ENCODE peak calls at places on chromosomes 5 and 9, in eight cellular contexts. W, M, P, F, K, U, O and G are unnamed samples. For H3K9me3 and H3K4me1, the result is how much of the 10 kb centered on the place peaks cover.

GRCh38 chr5:113510836-113511451 is 2.5 kb upstream of the YTHDC2 start:
- DNase-seq in F (no peak), K (no peak), U (no peak), P (no peak), M (no peak), O (no peak), W (no peak), G (no peak)

GRCh38 chr5:32522429-32523143 is 62.8 kb upstream of the SUB1 start:
- DNase-seq in U (no peak), K (peak), W (peak), M (peak), F (no peak), P (no peak), O (no peak), G (no peak)

GRCh38 chr5:123665822-123666371 is 153.9 kb downstream of the CSNK1G3 start:
- DNase-seq in W (no peak), P (no peak), K (no peak), O (no peak), M (no peak), U (no peak), F (no peak), G (no peak)

GRCh38 chr5:58937031-58937681 is 354.3 kb downstream of the RAB3C start:
- DNase-seq in F (no peak), M (no peak), W (no peak), U (peak), K (no peak), P (no peak), O (no peak), G (no peak)

GRCh38 chr9:33686942-33687341 is 108.4 kb upstream of the PRSS3 start:
- DNase-seq in O (no peak), P (no peak), M (no peak), W (no peak), F (no peak), U (no peak), K (no peak), G (no peak)

GRCh38 chr5:10662661-10663245 is 98.3 kb downstream of the DAP start:
- DNase-seq in M (no peak), W (no peak), K (no peak), P (no peak), O (no peak), F (no peak), U (no peak), G (no peak)

GRCh38 chr5:122311400-122311887 is 593 bp upstream of the SNCAIP start:
- DNase-seq in M (no peak), O (no peak), K (no peak), P (peak), W (no peak), U (peak), F (no peak), G (no peak)

GRCh38 chr9:95980262-95981125 is 105.0 kb downstream of the ERCC6L2 start:
- DNase-seq in U (no peak), K (no peak), P (no peak), M (no peak), O (no peak), W (no peak), F (no peak), G (no peak)

GRCh38 chr9:77851862-77852602 is 179.6 kb downstream of the GNAQ start:
- DNase-seq in W (no peak), U (no peak), M (no peak), O (no peak), K (no peak), P (no peak), F (no peak), G (no peak)

GRCh38 chr5:73948720-73949119 is 322.7 kb downstream of the ARHGEF28 start:
- DNase-seq in P (peak), O (no peak), M (peak), F (no peak), U (no peak), K (no peak), W (no peak), G (no peak)

DNA sequence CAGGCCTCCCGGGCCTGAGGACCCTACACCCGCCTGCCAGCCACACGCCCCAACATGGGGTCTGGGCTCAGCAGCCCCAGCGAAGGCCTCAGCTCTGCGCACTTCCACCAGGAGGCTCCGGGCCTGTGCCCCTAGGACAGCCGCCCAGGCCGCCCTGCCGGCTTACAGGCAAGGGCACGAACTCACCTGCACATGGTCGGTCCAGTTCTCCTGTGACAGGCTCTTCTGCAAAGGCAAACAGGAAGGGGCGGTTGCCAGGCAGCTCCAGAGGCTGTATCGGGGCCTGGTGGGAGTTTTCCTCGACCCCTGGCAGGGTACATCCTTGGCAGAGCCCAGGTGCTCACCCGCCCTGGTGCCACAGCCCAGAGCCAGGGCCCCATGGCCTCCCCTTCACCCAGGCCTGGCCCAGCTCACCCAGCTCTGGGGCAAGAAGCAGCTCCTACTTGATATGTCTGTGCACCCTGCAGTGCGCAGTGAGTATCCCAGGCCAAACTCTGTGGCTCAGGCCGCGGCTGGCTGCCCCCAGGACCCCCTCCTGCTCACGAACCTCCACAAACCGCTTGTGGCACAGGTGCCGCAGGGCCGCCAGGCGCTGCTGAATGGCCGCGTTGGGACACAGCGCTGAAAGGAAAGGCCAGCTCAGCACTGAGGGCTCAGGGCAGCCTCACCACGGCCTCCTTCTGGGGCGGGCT is 52.2 kb upstream of the NRARP start:
- DNase-seq in K (no peak), M (no peak), F (no peak), U (no peak), O (no peak), W (no peak), P (no peak), G (no peak)
- H3K9me3 ChIP-seq in K (under half), M (under half), F (under half), U (under half), O (under half), W (under half), P (under half), G (under half)

GRCh38 chr9:131657456-131657855 is 82.4 kb downstream of the RAPGEF1 start:
- DNase-seq in M (no peak), O (no peak), K (no peak), U (no peak), P (no peak), W (no peak), F (no peak), G (no peak)
- H3K4me1 ChIP-seq in M (half or more), O (half or more), K (under half), U (under half), P (under half), W (half or more), F (under half), G (under half)

GRCh38 chr9:2082802-2083201 is 67.7 kb downstream of the SMARCA2 start:
- DNase-seq in U (no peak), M (no peak), K (no peak), F (no peak), W (no peak), O (no peak), P (no peak), G (no peak)
- H3K9me3 ChIP-seq in U (under half), M (under half), K (under half), F (under half), W (under half), O (under half), P (under half), G (under half)

GRCh38 chr5:175895215-175895614 is 23.8 kb downstream of the CPLX2 start:
- DNase-seq in K (no peak), F (no peak), U (no peak), W (no peak), O (no peak), M (no peak), P (no peak), G (no peak)

GRCh38 chr5:175896641-175897040 is 25.3 kb downstream of the CPLX2 start:
- DNase-seq in U (no peak), W (no peak), K (no peak), O (no peak), F (no peak), M (no peak), P (no peak), G (no peak)

GRCh38 chr5:175894805-175895204 is 23.4 kb downstream of the CPLX2 start:
- DNase-seq in O (no peak), W (no peak), F (no peak), K (no peak), M (no peak), U (no peak), P (no peak), G (no peak)

GRCh38 chr5:175895701-175896102 is 24.3 kb downstream of the CPLX2 start:
- DNase-seq in P (no peak), W (no peak), U (no peak), M (no peak), O (no peak), F (peak), K (no peak), G (no peak)

GRCh38 chr5:175897285-175897684 is 25.9 kb downstream of the CPLX2 start:
- DNase-seq in F (no peak), K (no peak), W (no peak), O (no peak), U (no peak), M (no peak), P (no peak), G (no peak)
- H3K4me1 ChIP-seq in F (under half), K (under half), W (under half), O (under half), U (under half), M (under half), P (under half), G (under half)

DNA sequence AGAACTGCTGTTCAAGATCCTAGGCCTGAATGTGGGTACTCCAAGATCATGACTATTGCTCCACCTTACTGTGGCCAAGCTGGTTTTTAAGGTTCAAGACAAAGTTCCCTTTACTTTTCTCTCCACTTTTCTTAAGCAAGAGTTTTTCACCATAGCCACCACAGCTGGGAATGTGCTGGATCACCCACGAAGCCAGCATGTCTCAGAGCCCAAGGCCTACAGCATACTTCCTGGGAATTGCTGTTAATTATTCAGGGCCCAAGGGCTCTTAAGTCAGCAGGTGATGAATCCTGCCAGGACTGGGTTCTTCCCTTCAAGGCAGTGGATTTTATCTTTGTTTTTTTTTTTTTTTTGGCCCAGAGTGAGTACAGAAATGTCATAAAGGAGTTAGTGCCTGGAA is 149.4 kb upstream of the TUSC1 start:
- DNase-seq in K (no peak), U (no peak), W (no peak), M (no peak), O (no peak), P (no peak), F (no peak), G (no peak)
- H3K9me3 ChIP-seq in K (under half), U (under half), W (under half), M (under half), O (half or more), P (under half), F (under half), G (under half)